ENCODE peak calls at places on chromosome 21, in seven cellular contexts. J is nucleus accumbens, P is GM20000, N is GM04504, K is T-helper 9 cell, Y is fibroblast of mammary gland, D is non-pigmented ciliary epithelial cell. T is an unnamed sample.

GRCh38 chr21:15706686-15707085 is 23.1 kb upstream of the USP25 start:
- DNase-seq in J (no peak), P (no peak), N (peak; percentile 96), K (no peak), Y (peak; percentile 99), D (peak; percentile 96), T (peak; percentile 91)

GRCh38 chr21:27505516-27505915 is 538.6 kb upstream of the ADAMTS5 start:
- DNase-seq in J (no peak), P (no peak), N (peak; percentile 71), K (no peak), Y (peak; percentile 79), D (no peak), T (peak; percentile 73)

GRCh38 chr21:42834730-42835191 is 44.6 kb downstream of the WDR4 start:
- DNase-seq in J (no peak), P (peak; percentile 16), N (no peak), K (no peak), Y (no peak), D (no peak), T (no peak)

GRCh38 chr21:32352556-32352955 is 40.3 kb downstream of the URB1 start:
- DNase-seq in J (no peak), P (no peak), N (no peak), K (no peak), Y (no peak), D (no peak), T (no peak)

GRCh38 chr21:39153373-39153772 is 29.9 kb downstream of the PSMG1 start:
- DNase-seq in J (no peak), P (no peak), N (no peak), K (no peak), Y (peak; percentile 24), D (no peak), T (no peak)

GRCh38 chr21:45537746-45538291 is 4.4 kb downstream of the SLC19A1 start:
- DNase-seq in J (no peak), P (no peak), N (no peak), K (no peak), Y (no peak), D (no peak), T (no peak)

GRCh38 chr21:44434936-44435635 is 20.2 kb upstream of the LRRC3 start:
- DNase-seq in J (no peak), P (no peak), N (no peak), K (no peak), Y (no peak), D (no peak), T (no peak)

GRCh38 chr21:33901421-33902288 is 13.9 kb downstream of the ATP5PO start:
- DNase-seq in J (no peak), P (no peak), N (peak; percentile 46), K (no peak), Y (peak; percentile 79), D (peak; percentile 32), T (peak; percentile 45)

GRCh38 chr21:38258803-38259485 is 2.2 kb downstream of the KCNJ15 start:
- DNase-seq in J (no peak), P (no peak), N (no peak), K (no peak), Y (peak; percentile 98), D (no peak), T (no peak)

GRCh38 chr21:45410865-45411809 is 6.2 kb downstream of the COL18A1 start:
- DNase-seq in J (no peak), P (no peak), N (no peak), K (no peak), Y (no peak), D (no peak), T (no peak)

GRCh38 chr21:46452719-46453118 is 6.0 kb upstream of the DIP2A start:
- DNase-seq in J (no peak), P (no peak), N (no peak), K (no peak), Y (no peak), D (no peak), T (no peak)

GRCh38 chr21:34592573-34592972 is 22.3 kb downstream of the RCAN1 start:
- DNase-seq in J (no peak), P (no peak), N (no peak), K (no peak), Y (no peak), D (no peak), T (no peak)

GRCh38 chr21:38859852-38860251 is 54.1 kb downstream of the ETS2 start:
- DNase-seq in J (no peak), P (no peak), N (no peak), K (no peak), Y (peak; percentile 50), D (no peak), T (no peak)

GRCh38 chr21:34333150-34333739 is 30.6 kb upstream of the KCNE2 start:
- DNase-seq in J (no peak), P (no peak), N (no peak), K (no peak), Y (no peak), D (peak; percentile 63), T (peak; percentile 30)

GRCh38 chr21:34967509-34968289 is 81.4 kb downstream of the RUNX1 start:
- DNase-seq in J (no peak), P (no peak), N (no peak), K (no peak), Y (peak; percentile 31), D (no peak), T (no peak)

GRCh38 chr21:28805885-28806284 is 186.8 kb downstream of the LTN1 start:
- DNase-seq in J (no peak), P (no peak), N (no peak), K (no peak), Y (peak; percentile 97), D (peak; percentile 42), T (peak; percentile 46)

GRCh38 chr21:43188712-43189151 is 19.9 kb downstream of the CRYAA start:
- DNase-seq in J (peak; percentile 23), P (no peak), N (no peak), K (no peak), Y (no peak), D (no peak), T (no peak)

GRCh38 chr21:15437873-15438272 is 291.9 kb upstream of the USP25 start:
- DNase-seq in J (no peak), P (peak; percentile 21), N (peak; percentile 10), K (no peak), Y (peak; percentile 88), D (peak; percentile 30), T (peak; percentile 30)

GRCh38 chr21:40118527-40118926 is 251.3 kb downstream of the PCP4 start:
- DNase-seq in J (no peak), P (no peak), N (no peak), K (no peak), Y (no peak), D (no peak), T (no peak)

GRCh38 chr21:41466024-41466820 is 40.2 kb downstream of the MX1 start:
- DNase-seq in J (no peak), P (no peak), N (no peak), K (no peak), Y (no peak), D (no peak), T (no peak)

GRCh38 chr21:39660596-39660995 is 47.9 kb downstream of the B3GALT5 start:
- DNase-seq in J (no peak), P (no peak), N (peak; percentile 59), K (no peak), Y (peak; percentile 64), D (peak; percentile 83), T (peak; percentile 65)

GRCh38 chr21:45014747-45015468 is 59.5 kb upstream of the ADARB1 start:
- DNase-seq in J (no peak), P (no peak), N (no peak), K (no peak), Y (no peak), D (no peak), T (no peak)

GRCh38 chr21:18940791-18941190 is 537.2 kb upstream of the TMPRSS15 start:
- DNase-seq in J (no peak), P (no peak), N (no peak), K (no peak), Y (no peak), D (no peak), T (no peak)

GRCh38 chr21:41927727-41928409 is 25.9 kb downstream of the C2CD2 start:
- DNase-seq in J (no peak), P (peak; percentile 64), N (no peak), K (no peak), Y (no peak), D (no peak), T (no peak)

GRCh38 chr21:36841866-36842265 is 124.6 kb downstream of the HLCS start:
- DNase-seq in J (no peak), P (no peak), N (no peak), K (no peak), Y (no peak), D (no peak), T (no peak)

GRCh38 chr21:42187976-42188653 is 30.8 kb upstream of the ABCG1 start:
- DNase-seq in J (no peak), P (peak; percentile 87), N (no peak), K (peak; percentile 69), Y (peak; percentile 32), D (no peak), T (no peak)

GRCh38 chr21:42724226-42724920 is 71.0 kb downstream of the PDE9A start:
- DNase-seq in J (no peak), P (no peak), N (peak; percentile 43), K (no peak), Y (peak; percentile 93), D (peak; percentile 87), T (peak; percentile 68)

GRCh38 chr21:46562964-46563607 is 41.8 kb downstream of the S100B start:
- DNase-seq in J (no peak), P (no peak), N (no peak), K (no peak), Y (peak; percentile 14), D (no peak), T (no peak)

GRCh38 chr21:45454081-45454923 is 49.3 kb downstream of the COL18A1 start:
- DNase-seq in J (no peak), P (no peak), N (no peak), K (no peak), Y (no peak), D (no peak), T (no peak)

T was measured in HFF-Myc.